ENCODE peak calls at places on chromosomes 11 and 22, in four cellular contexts. T is spleen; B is GM12891; Q is CD4-positive, alpha-beta T cell. P is an unnamed sample.

GRCh38 chr22:38963872-38964271 is 6.5 kb downstream of the APOBEC3A start:
- DNase-seq in T (peak), B (no peak), Q (no peak), P (no peak)

GRCh38 chr22:40478456-40479125 is 108.2 kb downstream of the SGSM3 start:
- DNase-seq in T (no peak), B (no peak), Q (no peak), P (no peak)

GRCh38 chr22:20553947-20554741 is 46.7 kb downstream of the MED15 start:
- DNase-seq in T (peak), B (no peak), Q (no peak), P (no peak)

GRCh38 chr22:50474711-50475651 is at the start of gene SBF1:
- DNase-seq in T (peak), B (peak), Q (peak), P (no peak)

GRCh38 chr11:72758304-72758689 is 6.1 kb upstream of the ARAP1 start:
- DNase-seq in T (no peak), B (no peak), Q (no peak), P (no peak)

GRCh38 chr11:118005224-118006152 is 19.3 kb downstream of the IL10RA start:
- DNase-seq in T (no peak), B (no peak), Q (no peak), P (no peak)

GRCh38 chr11:110305169-110306018 is 9.0 kb upstream of the RDX start:
- DNase-seq in T (no peak), B (no peak), Q (no peak), P (no peak)

GRCh38 chr11:119352857-119353260 is 6.4 kb upstream of the MFRP start:
- DNase-seq in T (peak), B (no peak), Q (no peak), P (no peak)

GRCh38 chr22:40588726-40589125 is 47.8 kb downstream of the MRTFA start:
- DNase-seq in T (no peak), B (no peak), Q (no peak), P (peak)

GRCh38 chr22:27173530-27173929 is 516.1 kb downstream of the MIAT start:
- DNase-seq in T (no peak), B (no peak), Q (no peak), P (no peak)

P was measured in AG04449.